ENCODE peak calls at places on chromosomes 4 and X, in six cellular contexts. One of them, this sample, is unnamed.

GRCh38 chrX:150202641-150203248 is 160.4 kb upstream of the MAMLD1 start:
- DNase-seq in sigmoid colon: no peak
- DNase-seq in tibial nerve: no peak
- DNase-seq in uterus: no peak
- DNase-seq in small intestine: no peak
- DNase-seq in transverse colon: no peak
- DNase-seq in this sample: peak

GRCh38 chr4:118113220-118113619 is 78.9 kb downstream of the NDST3 start:
- DNase-seq in small intestine: peak
- DNase-seq in transverse colon: no peak
- DNase-seq in sigmoid colon: no peak
- DNase-seq in tibial nerve: no peak
- DNase-seq in uterus: no peak
- DNase-seq in this sample: peak

GRCh38 chr4:38424171-38424871 is 239.7 kb upstream of the KLF3 start:
- DNase-seq in uterus: peak
- DNase-seq in tibial nerve: no peak
- DNase-seq in transverse colon: peak
- DNase-seq in sigmoid colon: no peak
- DNase-seq in small intestine: peak
- DNase-seq in this sample: no peak

GRCh38 chr4:76208005-76208765 is 5.4 kb downstream of the SCARB2 start:
- DNase-seq in sigmoid colon: peak
- DNase-seq in uterus: peak
- DNase-seq in transverse colon: peak
- DNase-seq in tibial nerve: peak
- DNase-seq in small intestine: peak
- DNase-seq in this sample: peak

GRCh38 chrX:39922926-39923325 is 174.8 kb downstream of the BCOR start:
- DNase-seq in small intestine: no peak
- DNase-seq in transverse colon: no peak
- DNase-seq in sigmoid colon: no peak
- DNase-seq in uterus: no peak
- DNase-seq in tibial nerve: no peak
- DNase-seq in this sample: no peak

GRCh38 chrX:71493111-71493613 is 39.7 kb upstream of the OGT start:
- DNase-seq in small intestine: peak
- DNase-seq in tibial nerve: peak
- DNase-seq in sigmoid colon: peak
- DNase-seq in uterus: peak
- DNase-seq in transverse colon: peak
- DNase-seq in this sample: peak

GRCh38 chr4:186669159-186669720 is 54.4 kb downstream of the FAT1 start:
- DNase-seq in tibial nerve: peak
- DNase-seq in sigmoid colon: peak
- DNase-seq in transverse colon: no peak
- DNase-seq in small intestine: peak
- DNase-seq in uterus: no peak
- DNase-seq in this sample: peak

GRCh38 chr4:2057382-2058065 is 1.6 kb upstream of the NAT8L start:
- DNase-seq in transverse colon: no peak
- DNase-seq in uterus: no peak
- DNase-seq in sigmoid colon: no peak
- DNase-seq in small intestine: no peak
- DNase-seq in tibial nerve: no peak
- DNase-seq in this sample: no peak

GRCh38 chrX:137041329-137041728 is 7.5 kb upstream of the GPR101 start:
- DNase-seq in uterus: no peak
- DNase-seq in sigmoid colon: no peak
- DNase-seq in tibial nerve: no peak
- DNase-seq in transverse colon: no peak
- DNase-seq in small intestine: no peak
- DNase-seq in this sample: no peak

GRCh38 chr4:35939746-35940145 is 304.6 kb downstream of the ARAP2 start:
- DNase-seq in uterus: no peak
- DNase-seq in tibial nerve: no peak
- DNase-seq in small intestine: no peak
- DNase-seq in sigmoid colon: no peak
- DNase-seq in transverse colon: no peak
- DNase-seq in this sample: no peak

GRCh38 chr4:145061325-145061920 is 36.6 kb downstream of the ANAPC10 start:
- DNase-seq in uterus: no peak
- DNase-seq in small intestine: peak
- DNase-seq in tibial nerve: no peak
- DNase-seq in transverse colon: no peak
- DNase-seq in sigmoid colon: no peak
- DNase-seq in this sample: peak

GRCh38 chr4:827209-828081 is 1.5 kb upstream of the CPLX1 start:
- DNase-seq in transverse colon: no peak
- DNase-seq in sigmoid colon: peak
- DNase-seq in uterus: no peak
- DNase-seq in tibial nerve: no peak
- DNase-seq in small intestine: no peak
- DNase-seq in this sample: no peak

GRCh38 chr4:177427097-177427665 is 15.1 kb downstream of the AGA start:
- DNase-seq in transverse colon: no peak
- DNase-seq in sigmoid colon: no peak
- DNase-seq in small intestine: peak
- DNase-seq in tibial nerve: no peak
- DNase-seq in uterus: no peak
- DNase-seq in this sample: peak

GRCh38 chr4:188372856-188373255 is 233.6 kb downstream of the TRIML1 start:
- DNase-seq in tibial nerve: no peak
- DNase-seq in small intestine: no peak
- DNase-seq in sigmoid colon: no peak
- DNase-seq in transverse colon: no peak
- DNase-seq in uterus: no peak
- DNase-seq in this sample: no peak

GRCh38 chr4:17489123-17489522 is 22.8 kb downstream of the QDPR start:
- DNase-seq in uterus: no peak
- DNase-seq in transverse colon: no peak
- DNase-seq in tibial nerve: no peak
- DNase-seq in sigmoid colon: no peak
- DNase-seq in small intestine: no peak
- DNase-seq in this sample: no peak

GRCh38 chrX:74250574-74250973 is 53.4 kb upstream of the ZCCHC13 start:
- DNase-seq in tibial nerve: no peak
- DNase-seq in uterus: no peak
- DNase-seq in sigmoid colon: no peak
- DNase-seq in transverse colon: no peak
- DNase-seq in small intestine: no peak
- DNase-seq in this sample: peak

GRCh38 chrX:3518870-3519269 is 172.4 kb upstream of the MXRA5 start:
- DNase-seq in transverse colon: peak
- DNase-seq in tibial nerve: no peak
- DNase-seq in sigmoid colon: peak
- DNase-seq in small intestine: no peak
- DNase-seq in uterus: peak
- DNase-seq in this sample: peak

GRCh38 chr4:94548571-94548970 is 96.8 kb downstream of the PDLIM5 start:
- DNase-seq in tibial nerve: no peak
- DNase-seq in small intestine: peak
- DNase-seq in sigmoid colon: no peak
- DNase-seq in transverse colon: no peak
- DNase-seq in uterus: peak
- DNase-seq in this sample: peak

GRCh38 chr4:21802406-21802805 is 146.2 kb downstream of the KCNIP4 start:
- DNase-seq in transverse colon: no peak
- DNase-seq in small intestine: no peak
- DNase-seq in uterus: no peak
- DNase-seq in sigmoid colon: no peak
- DNase-seq in tibial nerve: no peak
- DNase-seq in this sample: peak

GRCh38 chr4:21806991-21807390 is 141.6 kb downstream of the KCNIP4 start:
- DNase-seq in small intestine: no peak
- DNase-seq in tibial nerve: no peak
- DNase-seq in uterus: no peak
- DNase-seq in transverse colon: no peak
- DNase-seq in sigmoid colon: no peak
- DNase-seq in this sample: peak

GRCh38 chr4:21801661-21802355 is 146.8 kb downstream of the KCNIP4 start:
- DNase-seq in sigmoid colon: no peak
- DNase-seq in transverse colon: no peak
- DNase-seq in uterus: no peak
- DNase-seq in small intestine: no peak
- DNase-seq in tibial nerve: no peak
- DNase-seq in this sample: peak
- H3K4me3 ChIP-seq in sigmoid colon: no peak
- H3K4me3 ChIP-seq in transverse colon: no peak
- H3K4me3 ChIP-seq in uterus: no peak
- H3K4me3 ChIP-seq in small intestine: no peak
- H3K4me3 ChIP-seq in tibial nerve: no peak
- H3K4me3 ChIP-seq in this sample: no peak

DNA sequence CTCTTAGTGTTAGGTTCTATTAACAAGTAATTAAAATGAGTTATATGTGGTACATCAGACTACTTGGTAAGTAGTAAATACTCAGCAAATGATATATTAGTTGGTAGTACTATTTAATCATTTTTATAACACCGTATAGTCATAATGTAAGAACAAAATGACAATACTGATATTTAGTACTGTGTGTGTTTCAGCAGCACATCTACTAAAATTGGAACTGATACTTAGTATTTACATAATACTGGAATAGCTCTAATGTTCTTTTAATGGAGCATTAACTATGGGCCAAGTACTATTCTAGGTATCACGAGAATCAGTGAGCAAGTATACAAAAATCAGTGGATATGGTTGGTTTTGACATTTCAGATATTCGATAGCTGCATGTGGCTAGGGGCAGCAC is 35.3 kb downstream of the ERVMER34-1 start:
- DNase-seq in transverse colon: no peak
- DNase-seq in tibial nerve: no peak
- DNase-seq in uterus: no peak
- DNase-seq in sigmoid colon: no peak
- DNase-seq in small intestine: no peak
- DNase-seq in this sample: no peak
- H3K4me3 ChIP-seq in transverse colon: no peak
- H3K4me3 ChIP-seq in tibial nerve: no peak
- H3K4me3 ChIP-seq in uterus: no peak
- H3K4me3 ChIP-seq in sigmoid colon: no peak
- H3K4me3 ChIP-seq in small intestine: no peak
- H3K4me3 ChIP-seq in this sample: no peak

DNA sequence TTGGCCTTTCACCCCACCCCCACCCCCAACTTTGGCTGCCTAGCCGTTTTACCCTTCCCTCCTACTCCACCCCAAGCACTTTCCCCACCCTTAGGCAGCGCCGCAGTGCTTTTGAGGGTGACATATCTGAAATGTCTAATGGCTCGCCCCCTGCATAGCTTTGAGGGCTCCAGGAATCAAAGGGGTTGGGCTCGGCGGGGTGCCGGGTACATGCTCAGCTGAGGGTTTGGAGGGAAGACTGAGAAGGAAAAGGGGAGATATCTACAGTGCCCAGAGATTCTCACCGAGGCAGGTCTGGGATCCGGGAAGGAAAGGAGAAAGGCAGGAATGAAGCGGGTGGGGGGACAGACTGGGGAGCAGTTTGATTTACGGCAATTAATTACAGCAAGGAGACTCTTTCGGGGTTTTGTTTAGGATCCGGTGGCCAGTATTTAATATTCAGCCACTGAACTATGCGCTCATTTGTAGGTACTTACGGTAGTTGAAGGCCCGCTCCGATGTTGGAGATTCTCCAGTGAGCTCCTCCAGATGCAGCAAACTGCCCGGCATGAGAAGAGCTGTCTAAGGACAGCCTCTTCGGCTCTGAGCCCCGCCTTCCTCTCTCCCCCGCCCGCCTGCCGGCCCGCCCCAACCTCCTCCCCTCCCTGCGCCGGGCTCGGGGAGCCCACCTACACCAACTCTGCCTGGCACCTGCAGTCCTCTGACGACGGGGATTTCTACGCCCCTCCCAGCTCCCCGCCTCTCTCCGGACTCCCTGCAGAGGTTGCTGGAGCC is at the start of gene IGSF1:
- DNase-seq in tibial nerve: no peak
- DNase-seq in small intestine: no peak
- DNase-seq in transverse colon: peak
- DNase-seq in uterus: peak
- DNase-seq in sigmoid colon: peak
- DNase-seq in this sample: peak
- H3K4me3 ChIP-seq in tibial nerve: no peak
- H3K4me3 ChIP-seq in small intestine: no peak
- H3K4me3 ChIP-seq in transverse colon: no peak
- H3K4me3 ChIP-seq in uterus: peak
- H3K4me3 ChIP-seq in sigmoid colon: peak
- H3K4me3 ChIP-seq in this sample: no peak

DNA sequence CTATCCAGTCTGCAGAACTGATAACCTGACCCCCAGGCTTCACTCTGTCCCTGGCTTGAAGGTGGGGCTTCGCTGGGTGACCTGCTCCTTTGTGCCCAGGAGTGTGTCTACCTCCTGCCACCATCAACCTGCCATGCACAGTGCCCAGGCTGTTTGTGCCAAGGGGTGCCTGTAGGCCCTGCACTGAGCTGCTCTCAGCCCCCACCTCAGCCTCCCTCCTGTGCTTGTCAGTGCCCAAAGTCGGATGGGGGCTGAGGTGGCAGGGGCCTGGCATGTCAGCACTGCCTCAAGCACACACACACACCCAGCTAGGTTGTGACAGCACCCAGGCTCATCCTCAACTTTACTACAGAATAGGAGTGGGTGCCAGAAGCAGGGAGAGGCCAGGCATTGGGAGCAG is 23.5 kb downstream of the SPCS3 start:
- DNase-seq in uterus: no peak
- DNase-seq in transverse colon: no peak
- DNase-seq in sigmoid colon: no peak
- DNase-seq in small intestine: no peak
- DNase-seq in tibial nerve: no peak
- DNase-seq in this sample: no peak
- H3K4me3 ChIP-seq in uterus: no peak
- H3K4me3 ChIP-seq in transverse colon: no peak
- H3K4me3 ChIP-seq in sigmoid colon: no peak
- H3K4me3 ChIP-seq in small intestine: no peak
- H3K4me3 ChIP-seq in tibial nerve: no peak
- H3K4me3 ChIP-seq in this sample: no peak

DNA sequence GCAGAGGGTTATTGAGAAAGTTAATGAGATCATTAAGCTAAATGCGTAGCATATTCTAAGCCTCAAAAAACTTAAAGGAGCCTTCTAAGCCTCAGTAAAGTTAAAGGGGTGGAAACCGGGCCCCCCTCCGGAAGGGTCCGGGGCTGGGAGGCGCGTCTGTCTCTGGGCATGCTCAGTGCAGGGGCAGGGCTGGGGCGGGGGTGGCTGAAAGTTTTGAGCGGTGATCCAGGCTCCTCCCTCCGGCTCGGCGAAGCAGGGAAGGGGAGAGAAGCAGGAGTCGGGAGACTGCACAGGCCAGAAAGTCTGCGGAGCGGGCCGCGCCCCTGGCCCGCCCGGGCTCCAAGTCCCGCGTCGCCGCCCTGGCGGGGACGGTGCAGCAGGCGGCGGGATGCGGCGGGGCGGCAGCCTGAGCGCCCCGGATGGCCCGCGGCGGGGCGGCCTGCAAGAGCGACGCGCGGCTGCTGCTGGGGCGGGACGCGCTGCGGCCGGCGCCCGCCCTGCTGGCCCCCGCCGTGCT is at the start of gene EVC:
- DNase-seq in small intestine: no peak
- DNase-seq in transverse colon: peak
- DNase-seq in tibial nerve: peak
- DNase-seq in sigmoid colon: peak
- DNase-seq in uterus: peak
- DNase-seq in this sample: peak
- H3K4me3 ChIP-seq in small intestine: no peak
- H3K4me3 ChIP-seq in transverse colon: peak
- H3K4me3 ChIP-seq in tibial nerve: peak
- H3K4me3 ChIP-seq in sigmoid colon: peak
- H3K4me3 ChIP-seq in uterus: peak
- H3K4me3 ChIP-seq in this sample: peak

This sample was measured in choroid plexus epithelial cell.